ENCODE peak calls at places on chromosome 21, in eight cellular contexts. W is H9; U is tibial artery; E is dorsolateral prefrontal cortex; Y is HTR-8/SVneo; P is astrocyte; G is activated naive CD4-positive, alpha-beta T cell; J is glomerular endothelial cell. L is an unnamed sample.
A peak's percentile ranks its signal among the peaks of the same experiment; 100 is the strongest.

GRCh38 chr21:14620152-14620551 is 74.0 kb upstream of the SAMSN1 start:
- DNase-seq in G (no peak), W (no peak), P (no peak), U (no peak), J (no peak), Y (no peak), E (no peak), L (no peak)

GRCh38 chr21:39519835-39520234 is 68.1 kb downstream of the SH3BGR start:
- DNase-seq in P (no peak), J (no peak), E (no peak), G (no peak), U (no peak), W (no peak), Y (no peak), L (no peak)

GRCh38 chr21:35616090-35616489 is 444.2 kb downstream of the SETD4 start:
- DNase-seq in G (no peak), J (no peak), W (no peak), E (no peak), P (peak; percentile 39), Y (no peak), U (no peak), L (no peak)

GRCh38 chr21:33286600-33287456 is 20.7 kb downstream of the IL10RB start:
- DNase-seq in J (no peak), P (peak; percentile 87), U (no peak), W (no peak), E (no peak), G (no peak), Y (no peak), L (peak; percentile 43)

GRCh38 chr21:24290151-24290833 is 1317.0 kb downstream of the MRPL39 start:
- DNase-seq in P (no peak), W (no peak), J (no peak), G (peak; percentile 1), Y (no peak), E (no peak), U (no peak), L (no peak)

GRCh38 chr21:23245231-23245630 is 2247.0 kb downstream of the NCAM2 start:
- DNase-seq in U (no peak), P (no peak), W (no peak), E (no peak), G (no peak), J (no peak), Y (no peak), L (no peak)

GRCh38 chr21:35579520-35580293 is 480.6 kb downstream of the SETD4 start:
- DNase-seq in P (no peak), W (no peak), G (no peak), J (no peak), U (no peak), Y (no peak), E (no peak), L (no peak)

GRCh38 chr21:42401164-42401563 is 2.5 kb upstream of the UBASH3A start:
- DNase-seq in J (no peak), W (no peak), G (no peak), P (peak; percentile 23), E (no peak), U (no peak), Y (no peak), L (no peak)

GRCh38 chr21:43611598-43612369 is 47.5 kb downstream of the HSF2BP start:
- DNase-seq in Y (peak; percentile 75), E (no peak), J (no peak), G (no peak), W (peak; percentile 73), U (peak; percentile 71), P (peak; percentile 41), L (peak; percentile 78)

GRCh38 chr21:44640761-44641160 is 3.6 kb downstream of the KRTAP10-10 start:
- DNase-seq in Y (no peak), G (no peak), J (no peak), U (no peak), W (no peak), E (no peak), P (no peak), L (no peak)

GRCh38 chr21:32682696-32683474 is 44.9 kb downstream of the SYNJ1 start:
- DNase-seq in G (no peak), Y (no peak), E (no peak), W (no peak), J (no peak), U (no peak), P (no peak), L (no peak)

GRCh38 chr21:43318368-43318767 is 108.6 kb downstream of the SIK1 start:
- DNase-seq in G (no peak), E (no peak), U (no peak), P (no peak), W (no peak), Y (no peak), J (no peak), L (no peak)

GRCh38 chr21:16592399-16592798 is 862.6 kb downstream of the USP25 start:
- DNase-seq in J (no peak), P (no peak), G (no peak), Y (no peak), U (no peak), W (no peak), E (no peak), L (no peak)

GRCh38 chr21:39054066-39054465 is 129.2 kb downstream of the PSMG1 start:
- DNase-seq in Y (no peak), G (no peak), E (no peak), J (no peak), W (no peak), U (no peak), P (no peak), L (no peak)